ENCODE peak calls at places on chromosomes 7 and 10, in five cellular contexts. Q, Y, A, M and O are unnamed samples.

GRCh38 chr10:91745086-91745831 is 53.0 kb upstream of the TNKS2 start:
- DNase-seq in Q (peak; percentile 23), M (no peak), A (no peak), Y (peak; percentile 2), O (no peak)

GRCh38 chr7:132430863-132431822 is 145.1 kb downstream of the PLXNA4 start:
- DNase-seq in Y (no peak), M (peak; percentile 91), Q (no peak), A (no peak), O (peak; percentile 55)

GRCh38 chr7:41733063-41733398 is 30.1 kb upstream of the INHBA start:
- DNase-seq in Y (no peak), Q (no peak), M (peak; percentile 19), A (no peak), O (peak; percentile 71)

GRCh38 chr7:48472640-48473039 is 301.4 kb downstream of the ABCA13 start:
- DNase-seq in Y (no peak), Q (no peak), M (no peak), A (no peak), O (no peak)

GRCh38 chr10:107614939-107615665 is 450.6 kb upstream of the SORCS1 start:
- DNase-seq in Y (no peak), A (no peak), M (peak; percentile 6), Q (no peak), O (peak; percentile 57)

GRCh38 chr7:28378574-28379149 is 33.7 kb upstream of the CREB5 start:
- DNase-seq in M (no peak), Y (no peak), Q (no peak), A (no peak), O (no peak)

GRCh38 chr7:50356212-50356944 is 51.9 kb downstream of the IKZF1 start:
- DNase-seq in Y (no peak), A (no peak), M (no peak), Q (no peak), O (no peak)

GRCh38 chr10:99854860-99855259 is 72.4 kb downstream of the ABCC2 start:
- DNase-seq in A (peak; percentile 63), M (peak; percentile 81), Q (no peak), Y (no peak), O (peak; percentile 81)

GRCh38 chr7:27616914-27617548 is 45.7 kb downstream of the HIBADH start:
- DNase-seq in Y (no peak), Q (no peak), M (no peak), A (no peak), O (no peak)

GRCh38 chr10:133528296-133528844 is 1.2 kb downstream of the CYP2E1 start:
- DNase-seq in A (no peak), M (no peak), Y (no peak), Q (peak; percentile 59), O (no peak)

GRCh38 chr7:133837248-133837647 is 289.9 kb upstream of the LRGUK start:
- DNase-seq in M (no peak), Y (peak; percentile 39), Q (no peak), A (no peak), O (no peak)

GRCh38 chr10:37732685-37733084 is 124.7 kb downstream of the ZNF248 start:
- DNase-seq in M (no peak), Q (no peak), Y (no peak), A (no peak), O (peak; percentile 7)

GRCh38 chr7:19112290-19113000 is 5.0 kb downstream of the TWIST1 start:
- DNase-seq in A (no peak), Y (no peak), M (no peak), Q (no peak), O (peak; percentile 60)

GRCh38 chr10:87671416-87671815 is 11.7 kb downstream of the PAPSS2 start:
- DNase-seq in A (no peak), Y (no peak), M (no peak), Q (no peak), O (peak; percentile 60)

GRCh38 chr10:16853201-16853600 is 36.0 kb upstream of the RSU1 start:
- DNase-seq in Y (peak; percentile 10), Q (no peak), M (peak; percentile 21), A (no peak), O (peak; percentile 58)

GRCh38 chr10:122640921-122641320 is 58.7 kb downstream of the C10orf120 start:
- DNase-seq in Q (no peak), M (no peak), Y (no peak), A (no peak), O (no peak)

GRCh38 chr7:98651760-98652159 is 34.7 kb downstream of the NPTX2 start:
- DNase-seq in A (no peak), Y (no peak), Q (no peak), M (no peak), O (no peak)

GRCh38 chr10:24901686-24902399 is 50.6 kb downstream of the PRTFDC1 start:
- DNase-seq in Y (no peak), Q (no peak), M (peak; percentile 93), A (peak; percentile 56), O (peak; percentile 86)

GRCh38 chr10:19654576-19654975 is 161.7 kb upstream of the PLXDC2 start:
- DNase-seq in Y (no peak), Q (no peak), A (no peak), M (peak; percentile 33), O (peak; percentile 80)

GRCh38 chr10:67917169-67917568 is 32.7 kb downstream of the SIRT1 start:
- DNase-seq in A (no peak), Q (no peak), Y (no peak), M (no peak), O (no peak)

GRCh38 chr7:90111-91063 is 102.0 kb upstream of the FAM20C start:
- DNase-seq in M (peak; percentile 55), Q (no peak), A (peak; percentile 9), Y (no peak), O (peak; percentile 97)

GRCh38 chr7:119664601-119665000 is 608.4 kb upstream of the KCND2 start:
- DNase-seq in M (no peak), Q (no peak), A (no peak), Y (no peak), O (peak; percentile 64)